ENCODE peak calls at places on chromosomes 13 and 19, in eight cellular contexts. O, I, G, E, W, V, L and X are unnamed samples.

GRCh38 chr13:44439615-44440014 is 66.0 kb downstream of the SERP2 start:
- DNase-seq in O (no peak), I (no peak), G (no peak), E (no peak), W (no peak), V (peak; percentile 33), L (peak; percentile 26), X (no peak)

GRCh38 chr13:114142640-114143490 is 10.4 kb upstream of the RASA3 start:
- DNase-seq in O (no peak), I (no peak), G (no peak), E (no peak), W (no peak), V (peak; percentile 58), L (peak; percentile 64), X (no peak)

GRCh38 chr13:51844862-51845573 is at the start of gene TMEM272:
- DNase-seq in O (no peak), I (peak; percentile 43), G (peak; percentile 55), E (peak; percentile 56), W (peak; percentile 42), V (peak; percentile 28), L (peak; percentile 90), X (peak; percentile 41)

GRCh38 chr13:30616927-30617314 is 799 bp upstream of the USPL1 start:
- DNase-seq in O (peak; percentile 90), I (peak; percentile 81), G (peak; percentile 77), E (peak; percentile 74), W (peak; percentile 45), V (peak; percentile 97), L (peak; percentile 87), X (peak; percentile 93)

GRCh38 chr19:15091918-15092753 is 10.1 kb downstream of the OR1I1 start:
- DNase-seq in O (peak; percentile 64), I (no peak), G (peak; percentile 49), E (peak; percentile 51), W (no peak), V (peak; percentile 77), L (peak; percentile 67), X (peak; percentile 83)

GRCh38 chr19:1568320-1569019 is at the start of gene MEX3D:
- DNase-seq in O (peak; percentile 56), I (peak; percentile 30), G (peak; percentile 67), E (peak; percentile 82), W (peak; percentile 81), V (peak; percentile 64), L (peak; percentile 85), X (peak; percentile 65)

GRCh38 chr13:35531551-35531950 is 55.1 kb upstream of the MAB21L1 start:
- DNase-seq in O (no peak), I (no peak), G (no peak), E (no peak), W (no peak), V (no peak), L (no peak), X (no peak)

GRCh38 chr13:106499905-106500304 is 35.6 kb downstream of the EFNB2 start:
- DNase-seq in O (no peak), I (no peak), G (no peak), E (no peak), W (no peak), V (peak; percentile 76), L (no peak), X (peak; percentile 38)

GRCh38 chr13:53074119-53074518 is 45.5 kb downstream of the OLFM4 start:
- DNase-seq in O (no peak), I (no peak), G (no peak), E (no peak), W (no peak), V (no peak), L (peak; percentile 38), X (no peak)

GRCh38 chr13:113919761-113920160 is 54.1 kb downstream of the C13orf46 start:
- DNase-seq in O (no peak), I (peak; percentile 11), G (no peak), E (no peak), W (no peak), V (no peak), L (peak; percentile 24), X (no peak)

GRCh38 chr19:10219678-10220077 is 11.5 kb downstream of the S1PR2 start:
- DNase-seq in O (peak; percentile 43), I (no peak), G (no peak), E (no peak), W (no peak), V (peak; percentile 38), L (peak; percentile 83), X (peak; percentile 52)

GRCh38 chr19:49056101-49056901 is 1.2 kb downstream of the CGB7 start:
- DNase-seq in O (peak; percentile 37), I (no peak), G (peak; percentile 28), E (peak; percentile 44), W (peak; percentile 55), V (peak; percentile 38), L (peak; percentile 89), X (peak; percentile 38)

GRCh38 chr19:7983995-7984837 is 21.2 kb downstream of the ELAVL1 start:
- DNase-seq in O (no peak), I (no peak), G (no peak), E (no peak), W (no peak), V (no peak), L (no peak), X (no peak)

GRCh38 chr13:40230833-40231266 is 435.6 kb downstream of the FOXO1 start:
- DNase-seq in O (no peak), I (no peak), G (peak; percentile 56), E (no peak), W (no peak), V (peak; percentile 81), L (no peak), X (peak; percentile 60)

GRCh38 chr19:48500830-48501445 is 10.7 kb downstream of the LMTK3 start:
- DNase-seq in O (no peak), I (no peak), G (no peak), E (no peak), W (no peak), V (no peak), L (peak; percentile 57), X (no peak)

GRCh38 chr19:49331616-49332055 is 3.6 kb upstream of the CD37 start:
- DNase-seq in O (peak; percentile 37), I (peak; percentile 47), G (no peak), E (no peak), W (no peak), V (peak; percentile 41), L (peak; percentile 82), X (peak; percentile 64)

GRCh38 chr13:73835138-73835721 is 299.0 kb downstream of the KLF12 start:
- DNase-seq in O (peak; percentile 42), I (no peak), G (no peak), E (no peak), W (no peak), V (peak; percentile 40), L (no peak), X (peak; percentile 69)

GRCh38 chr19:41928754-41929535 is 696 bp upstream of the ERFL start:
- DNase-seq in O (no peak), I (no peak), G (no peak), E (no peak), W (no peak), V (no peak), L (peak; percentile 52), X (no peak)

GRCh38 chr13:80132741-80133601 is 208.0 kb downstream of the SPRY2 start:
- DNase-seq in O (peak; percentile 38), I (peak; percentile 71), G (peak; percentile 47), E (peak; percentile 43), W (peak; percentile 47), V (peak; percentile 97), L (peak; percentile 61), X (peak; percentile 84)

GRCh38 chr19:50925734-50926133 is 14.5 kb upstream of the KLK4 start:
- DNase-seq in O (no peak), I (no peak), G (no peak), E (no peak), W (no peak), V (no peak), L (no peak), X (no peak)

GRCh38 chr19:50932018-50932689 is 20.7 kb downstream of the KLK5 start:
- DNase-seq in O (no peak), I (no peak), G (no peak), E (no peak), W (no peak), V (no peak), L (no peak), X (no peak)

GRCh38 chr19:50931023-50931422 is 19.8 kb upstream of the KLK4 start:
- DNase-seq in O (no peak), I (no peak), G (no peak), E (no peak), W (no peak), V (no peak), L (no peak), X (no peak)

GRCh38 chr19:50926144-50926543 is 14.9 kb upstream of the KLK4 start:
- DNase-seq in O (no peak), I (no peak), G (no peak), E (no peak), W (no peak), V (no peak), L (no peak), X (no peak)

GRCh38 chr19:50928841-50929240 is 17.6 kb upstream of the KLK4 start:
- DNase-seq in O (no peak), I (no peak), G (no peak), E (no peak), W (no peak), V (no peak), L (no peak), X (no peak)
- H3K4me3 ChIP-seq in O (no peak overlapping the region), I (no peak overlapping the region), G (no peak overlapping the region), E (no peak overlapping the region), W (no peak overlapping the region), V (no peak overlapping the region), L (no peak overlapping the region), X (no peak overlapping the region)

GRCh38 chr19:6531163-6531955 is 533 bp downstream of the TNFSF9 start:
- DNase-seq in O (no peak), I (no peak), G (peak; percentile 15), E (no peak), W (no peak), V (no peak), L (peak; percentile 47), X (no peak)
- TF ChIP-seq CTCF in O (no peak), I (no peak), G (no peak), E (no peak), W (no peak), V (no peak), L (no peak), X (no peak)

GRCh38 chr19:2722541-2723344 is 1.6 kb upstream of the DIRAS1 start:
- DNase-seq in O (peak; percentile 79), I (peak; percentile 48), G (peak; percentile 86), E (peak; percentile 81), W (peak; percentile 73), V (peak; percentile 82), L (no peak), X (peak; percentile 76)

GRCh38 chr19:2719910-2720776 is 1.0 kb downstream of the DIRAS1 start:
- DNase-seq in O (peak; percentile 56), I (peak; percentile 61), G (no peak), E (no peak), W (peak; percentile 60), V (no peak), L (peak; percentile 87), X (peak; percentile 28)

GRCh38 chr19:2720777-2721569 is at the start of gene DIRAS1:
- DNase-seq in O (no peak), I (no peak), G (no peak), E (no peak), W (no peak), V (no peak), L (peak; percentile 88), X (no peak)

GRCh38 chr19:2723345-2723715 is 2.2 kb upstream of the DIRAS1 start:
- DNase-seq in O (no peak), I (no peak), G (no peak), E (no peak), W (no peak), V (no peak), L (no peak), X (no peak)

GRCh38 chr19:2721570-2722540 is 683 bp upstream of the DIRAS1 start:
- DNase-seq in O (no peak), I (no peak), G (no peak), E (no peak), W (no peak), V (no peak), L (no peak), X (no peak)
- H3K4me3 ChIP-seq in O (peak overlapping the region; percentile 59), I (peak overlapping the region; percentile 71), G (peak overlapping the region; percentile 45), E (peak overlapping the region; percentile 39), W (peak overlapping the region; percentile 73), V (peak overlapping the region; percentile 10), L (peak overlapping the region; percentile 64), X (no peak overlapping the region)

GRCh38 chr19:13100871-13101589 is 1.6 kb downstream of the LYL1 start:
- DNase-seq in O (no peak), I (no peak), G (peak; percentile 43), E (peak; percentile 39), W (no peak), V (no peak), L (no peak), X (no peak)
- TF ChIP-seq CTCF in O (peak; percentile 31), I (peak; percentile 18), G (peak; percentile 14), E (no peak), W (peak; percentile 39), V (peak; percentile 24), L (peak; percentile 66), X (peak; percentile 28)